ENCODE peak calls at places on chromosomes 6 and 20, in six cellular contexts. P, M, T, N, C and I are unnamed samples.

GRCh38 chr6:157461000-157461915 is 80.3 kb downstream of the ZDHHC14 start:
- DNase-seq in T (no peak), C (no peak), M (no peak), N (no peak), P (no peak), I (no peak)

GRCh38 chr6:14517536-14518105 is 400.0 kb downstream of the CD83 start:
- DNase-seq in T (peak; percentile 20), M (no peak), C (no peak), N (no peak), P (no peak), I (no peak)

GRCh38 chr6:41375598-41376151 is 40.3 kb downstream of the NCR2 start:
- DNase-seq in M (no peak), T (no peak), P (no peak), N (no peak), C (no peak), I (no peak)

GRCh38 chr20:22384978-22385377 is 199.4 kb downstream of the FOXA2 start:
- DNase-seq in T (no peak), M (no peak), C (no peak), P (no peak), N (no peak), I (no peak)

GRCh38 chr6:85516168-85516567 is 66.3 kb downstream of the NT5E start:
- DNase-seq in N (no peak), M (no peak), P (peak; percentile 53), T (peak; percentile 47), C (no peak), I (peak; percentile 23)

GRCh38 chr6:130020106-130020851 is 1.9 kb downstream of the L3MBTL3 start:
- DNase-seq in M (no peak), C (no peak), T (no peak), P (no peak), N (peak; percentile 91), I (no peak)

GRCh38 chr6:109059148-109059547 is 35.5 kb downstream of the SESN1 start:
- DNase-seq in T (peak; percentile 80), N (no peak), C (no peak), P (no peak), M (no peak), I (peak; percentile 79)

GRCh38 chr20:31967830-31968249 is at the start of gene XKR7:
- DNase-seq in C (no peak), M (no peak), T (no peak), P (no peak), N (peak; percentile 77), I (no peak)

GRCh38 chr6:41093729-41094128 is 21.0 kb downstream of the NFYA start:
- DNase-seq in M (no peak), P (no peak), T (no peak), C (no peak), N (no peak), I (no peak)

GRCh38 chr20:44070139-44070900 is 116.7 kb downstream of the JPH2 start:
- DNase-seq in C (peak; percentile 4), M (no peak), N (no peak), P (no peak), T (no peak), I (no peak)

GRCh38 chr6:158669145-158670035 is 19.5 kb downstream of the SYTL3 start:
- DNase-seq in C (no peak), P (no peak), M (no peak), T (peak; percentile 78), N (no peak), I (peak; percentile 66)

GRCh38 chr6:43853066-43853650 is 83.1 kb downstream of the VEGFA start:
- DNase-seq in C (no peak), P (peak; percentile 14), T (no peak), M (no peak), N (no peak), I (no peak)

GRCh38 chr6:104118274-104118673 is 741.4 kb downstream of the HACE1 start:
- DNase-seq in C (no peak), P (peak; percentile 77), M (no peak), N (no peak), T (peak; percentile 55), I (peak; percentile 59)

GRCh38 chr6:153780011-153780410 is 259.0 kb upstream of the OPRM1 start:
- DNase-seq in T (no peak), P (no peak), C (no peak), M (no peak), N (no peak), I (no peak)

GRCh38 chr20:53190225-53190624 is 218.1 kb downstream of the TSHZ2 start:
- DNase-seq in N (no peak), C (no peak), M (no peak), T (no peak), P (no peak), I (no peak)
- TF ChIP-seq CTCF in N (no peak), C (no peak), M (no peak), T (no peak), P (no peak), I (no peak)

GRCh38 chr6:87682310-87682709 is 19.7 kb downstream of the AKIRIN2 start:
- DNase-seq in N (no peak), M (no peak), T (no peak), P (peak; percentile 62), C (no peak), I (no peak)

GRCh38 chr6:87684895-87685654 is 17.0 kb downstream of the AKIRIN2 start:
- DNase-seq in C (no peak), N (no peak), T (no peak), M (no peak), P (no peak), I (no peak)

DNA sequence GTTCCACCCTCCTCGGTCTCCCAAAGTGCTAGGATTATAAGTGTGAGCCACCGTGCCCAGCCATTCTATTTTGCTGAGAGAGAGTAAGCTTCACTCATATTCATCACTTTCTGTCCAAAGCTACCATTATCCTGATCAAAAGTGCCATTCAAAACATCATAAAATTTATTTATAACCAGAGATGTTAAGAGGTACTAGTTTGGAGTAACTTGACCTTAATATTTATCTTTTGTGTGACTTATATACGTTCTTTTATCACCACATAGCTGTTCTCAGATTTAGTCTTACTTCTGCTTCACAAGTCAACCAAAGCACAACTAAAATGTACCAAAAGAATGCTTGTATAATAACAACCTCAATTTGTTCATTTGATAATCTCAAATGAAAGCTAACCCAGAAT is 18.1 kb downstream of the AKIRIN2 start:
- DNase-seq in P (no peak), M (no peak), N (no peak), T (no peak), C (no peak), I (no peak)
- H3K4me3 ChIP-seq in P (no peak overlapping the region), M (no peak overlapping the region), N (no peak overlapping the region), T (no peak overlapping the region), C (no peak overlapping the region), I (no peak overlapping the region)

GRCh38 chr20:55057779-55058415 is 582.5 kb downstream of the DOK5 start:
- DNase-seq in T (peak; percentile 15), M (no peak), C (no peak), P (no peak), N (no peak), I (peak; percentile 27)
- TF ChIP-seq CTCF in T (peak; percentile 39), M (no peak), C (no peak), P (no peak), N (no peak), I (peak; percentile 78)

DNA sequence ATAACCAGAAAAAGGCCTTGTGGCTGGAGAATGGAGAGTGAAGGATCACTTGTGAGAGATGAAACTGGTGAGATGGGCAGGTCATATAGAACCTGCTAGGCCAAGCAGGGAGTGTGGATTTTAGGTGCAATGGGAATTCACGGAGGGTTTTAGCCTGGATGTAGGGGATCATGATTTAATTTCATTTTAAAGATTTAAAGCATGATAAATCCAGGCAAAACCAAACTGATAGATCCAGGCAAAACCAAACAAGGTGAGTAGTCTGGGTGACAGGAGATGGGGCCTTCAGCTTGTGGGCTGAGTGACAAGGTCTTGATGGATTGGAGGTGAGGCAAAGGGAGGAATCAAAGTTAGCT is 1.5 kb upstream of the PLCG1 start:
- DNase-seq in C (no peak), M (no peak), T (no peak), P (no peak), N (no peak), I (no peak)
- H3K4me3 ChIP-seq in C (no peak overlapping the region), M (no peak overlapping the region), T (no peak overlapping the region), P (no peak overlapping the region), N (no peak overlapping the region), I (no peak overlapping the region)

GRCh38 chr20:5448449-5449118 is 131.8 kb upstream of the PROKR2 start:
- DNase-seq in C (peak; percentile 31), N (no peak), P (peak; percentile 79), T (peak; percentile 39), M (peak; percentile 7), I (peak; percentile 52)
- TF ChIP-seq CTCF in C (no peak), N (peak; percentile 57), P (peak; percentile 84), T (peak; percentile 86), M (peak; percentile 77), I (peak; percentile 77)

GRCh38 chr20:33832113-33832853 is 21.1 kb downstream of the CHMP4B start:
- DNase-seq in P (no peak), N (no peak), C (no peak), M (no peak), T (no peak), I (no peak)
- H3K4me3 ChIP-seq in P (no peak overlapping the region), N (no peak overlapping the region), C (no peak overlapping the region), M (no peak overlapping the region), T (no peak overlapping the region), I (no peak overlapping the region)

DNA sequence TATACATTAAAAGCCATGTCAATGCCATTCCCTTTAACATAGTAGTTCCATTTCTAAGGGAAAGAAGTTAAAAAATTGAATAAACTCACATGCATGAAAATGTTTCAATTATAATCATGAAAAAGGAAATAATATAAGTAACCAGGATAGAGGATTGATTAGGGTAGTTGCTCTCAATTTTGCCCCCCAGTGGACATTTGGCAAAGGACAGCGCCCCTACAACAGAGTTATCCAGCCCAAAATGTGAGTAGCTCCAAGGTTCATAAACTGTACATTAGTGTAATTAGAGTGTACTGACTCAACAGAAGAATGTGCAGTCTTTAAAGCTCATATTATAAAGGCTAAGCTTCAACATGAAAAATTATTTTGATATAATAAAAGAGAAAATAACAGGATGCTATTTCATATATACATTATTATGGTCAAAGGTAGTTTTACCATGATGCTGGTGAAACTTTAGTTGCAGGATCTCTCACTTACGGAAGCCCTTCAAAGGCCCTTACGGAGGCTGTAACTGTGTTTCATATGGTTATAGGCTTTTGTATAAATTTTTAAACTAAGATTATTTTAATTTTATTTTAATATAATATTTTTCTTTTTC is 403.4 kb downstream of the PLCB1 start:
- DNase-seq in T (no peak), N (no peak), M (no peak), C (no peak), P (peak; percentile 35), I (no peak)
- TF ChIP-seq CTCF in T (peak; percentile 8), N (peak; percentile 32), M (peak; percentile 63), C (no peak), P (peak; percentile 71), I (peak; percentile 21)

GRCh38 chr20:1947535-1947846 is 46.4 kb downstream of the PDYN start:
- DNase-seq in N (no peak), T (no peak), M (no peak), C (no peak), P (no peak), I (no peak)
- H3K4me3 ChIP-seq in N (peak overlapping the region; percentile 3), T (no peak overlapping the region), M (no peak overlapping the region), C (no peak overlapping the region), P (no peak overlapping the region), I (no peak overlapping the region)